ENCODE peak calls at places on chromosome 21, in four cellular contexts. O, Z, P and B are unnamed samples.

GRCh38 chr21:41364308-41364707 is 2.5 kb downstream of the MX2 start:
- DNase-seq in O (no peak), Z (no peak), P (no peak), B (no peak)

GRCh38 chr21:39336457-39337008 is 12.4 kb downstream of the HMGN1 start:
- DNase-seq in O (no peak), Z (no peak), P (no peak), B (no peak)

GRCh38 chr21:43840259-43840658 is 24.8 kb upstream of the AGPAT3 start:
- DNase-seq in O (no peak), Z (no peak), P (no peak), B (no peak)

GRCh38 chr21:45706299-45706698 is 62.8 kb downstream of the PCBP3 start:
- DNase-seq in O (no peak), Z (no peak), P (no peak), B (no peak)

GRCh38 chr21:45290948-45291612 is 3.4 kb upstream of the POFUT2 start:
- DNase-seq in O (no peak), Z (no peak), P (no peak), B (no peak)

GRCh38 chr21:44286716-44287632 is 1.3 kb downstream of the AIRE start:
- DNase-seq in O (no peak), Z (no peak), P (no peak), B (no peak)

GRCh38 chr21:35563885-35564451 is 496.4 kb downstream of the SETD4 start:
- DNase-seq in O (peak), Z (no peak), P (no peak), B (no peak)

GRCh38 chr21:41923641-41924342 is 30.0 kb downstream of the C2CD2 start:
- DNase-seq in O (no peak), Z (no peak), P (no peak), B (no peak)

GRCh38 chr21:36156815-36157670 is at the start of gene DOP1B:
- DNase-seq in O (peak), Z (no peak), P (no peak), B (peak)

GRCh38 chr21:27429612-27430361 is 462.9 kb upstream of the ADAMTS5 start:
- DNase-seq in O (no peak), Z (no peak), P (no peak), B (no peak)

GRCh38 chr21:46083271-46084040 is 14.5 kb upstream of the COL6A2 start:
- DNase-seq in O (no peak), Z (no peak), P (no peak), B (no peak)

GRCh38 chr21:41698071-41698470 is 68.8 kb downstream of the RIPK4 start:
- DNase-seq in O (no peak), Z (no peak), P (no peak), B (no peak)

GRCh38 chr21:46597031-46597430 is 7.9 kb downstream of the S100B start:
- DNase-seq in O (no peak), Z (no peak), P (no peak), B (no peak)

GRCh38 chr21:35658242-35658641 is 402.1 kb downstream of the SETD4 start:
- DNase-seq in O (no peak), Z (no peak), P (no peak), B (no peak)

GRCh38 chr21:42590431-42591131 is 62.8 kb upstream of the PDE9A start:
- DNase-seq in O (no peak), Z (no peak), P (no peak), B (no peak)

GRCh38 chr21:26127918-26128317 is 42.7 kb downstream of the APP start:
- DNase-seq in O (no peak), Z (no peak), P (no peak), B (no peak)

GRCh38 chr21:45304161-45304830 is 16.6 kb upstream of the POFUT2 start:
- DNase-seq in O (no peak), Z (no peak), P (no peak), B (no peak)

GRCh38 chr21:45555557-45556301 is 13.5 kb upstream of the SLC19A1 start:
- DNase-seq in O (peak), Z (no peak), P (no peak), B (peak)

GRCh38 chr21:35573472-35574389 is 486.6 kb downstream of the SETD4 start:
- DNase-seq in O (no peak), Z (no peak), P (no peak), B (no peak)

GRCh38 chr21:45612096-45613019 is 31.2 kb upstream of the PCBP3 start:
- DNase-seq in O (no peak), Z (no peak), P (no peak), B (no peak)

GRCh38 chr21:42653492-42654061 is at the start of gene PDE9A:
- DNase-seq in O (no peak), Z (peak), P (no peak), B (peak)

GRCh38 chr21:36508948-36509347 is 29.0 kb upstream of the CLDN14 start:
- DNase-seq in O (peak), Z (peak), P (no peak), B (no peak)